ENCODE peak calls at places on chromosome 2, in four cellular contexts. One of them, this sample, is unnamed.

GRCh38 chr2:28751956-28752607 is 452 bp downstream of the PPP1CB start:
- DNase-seq in A549: no peak
- DNase-seq in cardiac fibroblast: no peak
- DNase-seq in nephron progenitor cell: peak; percentile 81
- DNase-seq in this sample: no peak

GRCh38 chr2:84302513-84303412 is 156.3 kb downstream of the SUCLG1 start:
- DNase-seq in A549: peak; percentile 61
- DNase-seq in cardiac fibroblast: peak; percentile 60
- DNase-seq in nephron progenitor cell: peak; percentile 57
- DNase-seq in this sample: peak; percentile 58

GRCh38 chr2:235737396-235737795 is 243.6 kb downstream of the AGAP1 start:
- DNase-seq in A549: no peak
- DNase-seq in cardiac fibroblast: no peak
- DNase-seq in nephron progenitor cell: no peak
- DNase-seq in this sample: no peak

GRCh38 chr2:96913398-96914202 is 43.7 kb upstream of the SEMA4C start:
- DNase-seq in A549: no peak
- DNase-seq in cardiac fibroblast: no peak
- DNase-seq in nephron progenitor cell: no peak
- DNase-seq in this sample: no peak

GRCh38 chr2:41994177-41994576 is 53.6 kb upstream of the PKDCC start:
- DNase-seq in A549: no peak
- DNase-seq in cardiac fibroblast: peak; percentile 66
- DNase-seq in nephron progenitor cell: no peak
- DNase-seq in this sample: no peak

GRCh38 chr2:4662161-4662779 is 958.9 kb downstream of the DCDC2C start:
- DNase-seq in A549: no peak
- DNase-seq in cardiac fibroblast: no peak
- DNase-seq in nephron progenitor cell: no peak
- DNase-seq in this sample: peak; percentile 34

GRCh38 chr2:169824373-169825333 is at the start of gene METTL5:
- DNase-seq in A549: peak; percentile 82
- DNase-seq in cardiac fibroblast: peak; percentile 77
- DNase-seq in nephron progenitor cell: peak; percentile 88
- DNase-seq in this sample: peak; percentile 80

GRCh38 chr2:60706021-60706420 is 50.0 kb upstream of the PAPOLG start:
- DNase-seq in A549: no peak
- DNase-seq in cardiac fibroblast: peak; percentile 42
- DNase-seq in nephron progenitor cell: no peak
- DNase-seq in this sample: no peak

GRCh38 chr2:209191139-209191538 is 232.7 kb upstream of the MAP2 start:
- DNase-seq in A549: no peak
- DNase-seq in cardiac fibroblast: no peak
- DNase-seq in nephron progenitor cell: no peak
- DNase-seq in this sample: no peak

GRCh38 chr2:1929962-1930361 is 185.6 kb upstream of the PXDN start:
- DNase-seq in A549: no peak
- DNase-seq in cardiac fibroblast: no peak
- DNase-seq in nephron progenitor cell: no peak
- DNase-seq in this sample: no peak

GRCh38 chr2:105675841-105676240 is 68.9 kb upstream of the NCK2 start:
- DNase-seq in A549: no peak
- DNase-seq in cardiac fibroblast: no peak
- DNase-seq in nephron progenitor cell: no peak
- DNase-seq in this sample: no peak

GRCh38 chr2:196500686-196501431 is 138.7 kb upstream of the CCDC150 start:
- DNase-seq in A549: peak; percentile 7
- DNase-seq in cardiac fibroblast: peak; percentile 34
- DNase-seq in nephron progenitor cell: no peak
- DNase-seq in this sample: peak; percentile 42

GRCh38 chr2:14936436-14936835 is 303.9 kb downstream of the LRATD1 start:
- DNase-seq in A549: no peak
- DNase-seq in cardiac fibroblast: no peak
- DNase-seq in nephron progenitor cell: no peak
- DNase-seq in this sample: no peak

GRCh38 chr2:46146866-46147502 is 150.2 kb upstream of the EPAS1 start:
- DNase-seq in A549: no peak
- DNase-seq in cardiac fibroblast: no peak
- DNase-seq in nephron progenitor cell: no peak
- DNase-seq in this sample: no peak

GRCh38 chr2:153477096-153477555 is 1.4 kb downstream of the RPRM start:
- DNase-seq in A549: no peak
- DNase-seq in cardiac fibroblast: no peak
- DNase-seq in nephron progenitor cell: peak; percentile 63
- DNase-seq in this sample: peak; percentile 4

GRCh38 chr2:231663458-231664290 is 44.7 kb upstream of the PTMA start:
- DNase-seq in A549: no peak
- DNase-seq in cardiac fibroblast: no peak
- DNase-seq in nephron progenitor cell: no peak
- DNase-seq in this sample: no peak

GRCh38 chr2:144320491-144320890 is 199.4 kb downstream of the ZEB2 start:
- DNase-seq in A549: no peak
- DNase-seq in cardiac fibroblast: peak; percentile 59
- DNase-seq in nephron progenitor cell: no peak
- DNase-seq in this sample: peak; percentile 20

GRCh38 chr2:52074139-52074719 is 1042.3 kb upstream of the NRXN1 start:
- DNase-seq in A549: no peak
- DNase-seq in cardiac fibroblast: no peak
- DNase-seq in nephron progenitor cell: peak; percentile 2
- DNase-seq in this sample: no peak

DNA sequence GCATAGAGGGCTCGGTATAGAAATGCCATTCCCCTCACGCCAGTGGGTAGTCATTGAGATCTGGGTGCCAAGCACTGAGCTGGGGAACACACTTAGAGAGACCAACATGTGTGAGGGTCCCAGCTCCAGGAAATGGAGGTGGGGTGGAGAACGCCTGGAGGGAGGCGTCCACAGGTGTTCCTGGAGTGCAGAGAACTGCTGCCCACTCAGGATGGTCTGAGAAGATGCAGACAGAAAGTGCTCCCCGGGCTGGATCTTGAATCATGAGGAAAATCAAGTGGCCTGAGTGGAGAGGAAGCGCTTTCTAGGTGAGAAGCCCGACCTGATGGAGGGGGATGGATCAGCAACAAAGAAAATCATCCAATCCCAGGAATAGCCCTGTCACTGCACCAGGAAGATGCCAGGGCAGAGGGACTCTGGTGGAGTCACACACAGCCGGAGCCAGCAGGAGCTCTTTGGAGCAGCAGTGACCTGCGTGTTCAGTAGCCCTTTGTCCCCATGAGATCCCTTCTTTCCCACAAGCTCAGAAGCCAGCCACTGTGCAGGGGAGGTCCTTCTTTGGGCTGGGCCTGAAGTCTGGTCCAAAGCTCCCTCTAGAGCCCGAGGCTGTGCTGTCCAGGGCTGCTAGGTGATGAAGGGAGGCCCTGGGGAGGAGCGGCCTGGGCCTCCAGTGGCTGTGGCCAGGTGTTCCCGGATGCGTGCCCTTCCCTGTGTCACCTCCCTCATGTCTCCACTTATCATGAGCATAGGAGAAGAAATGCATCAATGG is 112.3 kb downstream of the RNF144A start:
- DNase-seq in A549: no peak
- DNase-seq in cardiac fibroblast: no peak
- DNase-seq in nephron progenitor cell: no peak
- DNase-seq in this sample: peak; percentile 36
- TF ChIP-seq CTCF in A549: no peak
- TF ChIP-seq CTCF in cardiac fibroblast: no peak
- TF ChIP-seq CTCF in nephron progenitor cell: no peak
- TF ChIP-seq CTCF in this sample: peak; percentile 38

GRCh38 chr2:238139141-238139840 is 823 bp downstream of the KLHL30 start:
- DNase-seq in A549: no peak
- DNase-seq in cardiac fibroblast: no peak
- DNase-seq in nephron progenitor cell: peak; percentile 47
- DNase-seq in this sample: no peak
- TF ChIP-seq CTCF in A549: peak; percentile 43
- TF ChIP-seq CTCF in cardiac fibroblast: peak; percentile 44
- TF ChIP-seq CTCF in nephron progenitor cell: peak; percentile 69
- TF ChIP-seq CTCF in this sample: peak; percentile 50

GRCh38 chr2:128589681-128590080 is 271.0 kb upstream of the HS6ST1 start:
- DNase-seq in A549: no peak
- DNase-seq in cardiac fibroblast: no peak
- DNase-seq in nephron progenitor cell: no peak
- DNase-seq in this sample: no peak
- TF ChIP-seq CTCF in A549: no peak
- TF ChIP-seq CTCF in cardiac fibroblast: no peak
- TF ChIP-seq CTCF in nephron progenitor cell: no peak
- TF ChIP-seq CTCF in this sample: no peak

DNA sequence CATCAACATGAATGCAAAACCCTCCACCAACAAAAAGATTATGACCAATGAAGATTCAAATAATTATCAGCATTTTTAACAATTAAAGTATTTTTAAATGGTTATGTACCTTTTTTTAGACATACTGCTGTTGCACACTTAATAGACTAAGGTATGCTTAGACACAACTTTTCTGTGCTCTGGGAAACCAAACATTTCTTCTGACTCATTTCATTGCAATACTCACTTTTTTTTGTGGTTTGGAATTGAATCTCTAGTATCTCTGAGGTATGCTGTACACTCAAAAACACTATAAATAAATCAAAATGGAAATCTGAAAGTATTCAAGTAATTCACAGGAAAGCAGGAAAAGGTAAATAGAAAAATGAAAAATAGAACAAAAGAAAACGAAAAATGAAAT is 247.9 kb upstream of the POU3F3 start:
- DNase-seq in A549: no peak
- DNase-seq in cardiac fibroblast: peak; percentile 1
- DNase-seq in nephron progenitor cell: no peak
- DNase-seq in this sample: peak; percentile 38
- TF ChIP-seq CTCF in A549: no peak
- TF ChIP-seq CTCF in cardiac fibroblast: no peak
- TF ChIP-seq CTCF in nephron progenitor cell: no peak
- TF ChIP-seq CTCF in this sample: no peak

DNA sequence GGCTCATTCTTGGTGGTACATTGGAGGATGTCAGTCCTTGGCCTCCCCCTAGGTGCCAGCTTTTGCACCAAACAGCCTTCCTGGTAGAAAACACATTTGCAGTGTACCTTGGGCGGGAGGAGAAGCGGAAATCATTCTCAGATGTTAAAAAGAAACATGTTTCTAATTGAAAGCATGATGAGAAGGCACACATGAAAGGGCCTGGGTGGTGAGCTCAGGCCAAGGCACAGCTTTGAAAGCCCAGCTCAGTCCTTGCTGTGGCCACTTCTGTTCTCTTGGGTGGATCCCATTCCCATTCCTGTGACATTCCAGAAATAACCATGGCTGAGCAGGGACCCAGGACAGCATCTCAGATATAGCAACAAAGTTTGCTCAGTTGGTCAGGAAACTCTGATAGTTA is 71.5 kb downstream of the LTBP1 start:
- DNase-seq in A549: no peak
- DNase-seq in cardiac fibroblast: no peak
- DNase-seq in nephron progenitor cell: no peak
- DNase-seq in this sample: no peak
- TF ChIP-seq CTCF in A549: no peak
- TF ChIP-seq CTCF in cardiac fibroblast: no peak
- TF ChIP-seq CTCF in nephron progenitor cell: no peak
- TF ChIP-seq CTCF in this sample: no peak